ENCODE peak calls at places on chromosomes 4 and X, in four cellular contexts. S is esophagus muscularis mucosa, N is upper lobe of left lung, H is transverse colon. Z is an unnamed sample.

GRCh38 chr4:20474119-20474518 is 222.4 kb downstream of the SLIT2 start:
- DNase-seq in N (no peak), H (no peak), S (no peak), Z (no peak)

GRCh38 chr4:25449688-25450087 is 72.6 kb downstream of the ANAPC4 start:
- DNase-seq in S (no peak), H (no peak), N (no peak), Z (no peak)

GRCh38 chr4:128844931-128845330 is 35.4 kb downstream of the JADE1 start:
- DNase-seq in H (no peak), S (no peak), N (peak; percentile 21), Z (no peak)

GRCh38 chr4:153499005-153499404 is 32.8 kb downstream of the TMEM131L start:
- DNase-seq in S (no peak), H (no peak), N (no peak), Z (no peak)

GRCh38 chrX:134525086-134525792 is 65.3 kb downstream of the HPRT1 start:
- DNase-seq in N (no peak), H (no peak), S (no peak), Z (no peak)

GRCh38 chr4:14130551-14130950 is 503.0 kb upstream of the BOD1L1 start:
- DNase-seq in H (no peak), N (no peak), S (no peak), Z (no peak)

GRCh38 chr4:140296335-140296753 is 77.1 kb upstream of the SCOC start:
- DNase-seq in N (no peak), H (peak; percentile 40), S (peak; percentile 96), Z (no peak)

GRCh38 chr4:113759696-113760093 is 1.8 kb downstream of the CAMK2D start:
- DNase-seq in S (no peak), N (no peak), H (no peak), Z (no peak)

GRCh38 chrX:41512394-41512793 is 65.3 kb downstream of the NYX start:
- DNase-seq in H (no peak), N (no peak), S (no peak), Z (no peak)

GRCh38 chr4:64713256-64713840 is 304.1 kb upstream of the TECRL start:
- DNase-seq in S (no peak), H (no peak), N (no peak), Z (no peak)

GRCh38 chrX:107775000-107775733 is 420 bp downstream of the TSC22D3 start:
- DNase-seq in N (no peak), H (peak; percentile 15), S (no peak), Z (no peak)

GRCh38 chr4:168893205-168893604 is 116.8 kb downstream of the CBR4 start:
- DNase-seq in H (no peak), S (no peak), N (no peak), Z (no peak)

GRCh38 chr4:128424524-128425195 is 137.0 kb upstream of the PGRMC2 start:
- DNase-seq in N (no peak), H (no peak), S (no peak), Z (no peak)

GRCh38 chr4:157172011-157172410 is 48.5 kb upstream of the GRIA2 start:
- DNase-seq in N (no peak), S (no peak), H (no peak), Z (no peak)

GRCh38 chrX:103175944-103176753 is 38.8 kb upstream of the BEX4 start:
- DNase-seq in H (peak; percentile 59), N (peak; percentile 40), S (no peak), Z (no peak)

GRCh38 chrX:137278825-137279224 is 245.0 kb upstream of the GPR101 start:
- DNase-seq in S (no peak), N (no peak), H (no peak), Z (no peak)

GRCh38 chr4:159516556-159516955 is 413.7 kb downstream of the RAPGEF2 start:
- DNase-seq in H (no peak), S (no peak), N (no peak), Z (no peak)

GRCh38 chrX:39065051-39065871 is 264.0 kb downstream of the MID1IP1 start:
- DNase-seq in H (no peak), N (no peak), S (no peak), Z (no peak)

GRCh38 chr4:41070516-41071281 is 143.6 kb downstream of the APBB2 start:
- DNase-seq in S (no peak), H (no peak), N (no peak), Z (no peak)

GRCh38 chr4:168524897-168525296 is 28.0 kb downstream of the PALLD start:
- DNase-seq in N (no peak), H (no peak), S (no peak), Z (no peak)

GRCh38 chr4:190014771-190015537 is 12.1 kb downstream of the FRG2 start:
- DNase-seq in H (no peak), N (no peak), S (no peak), Z (no peak)

GRCh38 chr4:152894673-152895072 is 41.5 kb upstream of the FHDC1 start:
- DNase-seq in S (no peak), H (no peak), N (no peak), Z (no peak)

GRCh38 chrX:76454456-76454927 is 27.0 kb downstream of the MAGEE1 start:
- DNase-seq in N (no peak), S (no peak), H (no peak), Z (no peak)

GRCh38 chr4:144732584-144733130 is 86.7 kb downstream of the HHIP start:
- DNase-seq in S (no peak), N (no peak), H (no peak), Z (no peak)

GRCh38 chrX:19028560-19028959 is 44.6 kb upstream of the PHKA2 start:
- DNase-seq in N (no peak), H (no peak), S (no peak), Z (no peak)

GRCh38 chr4:17063870-17064269 is 165.4 kb upstream of the LDB2 start:
- DNase-seq in S (peak; percentile 17), H (no peak), N (no peak), Z (no peak)

GRCh38 chr4:155419266-155419665 is 42.5 kb upstream of the MAP9 start:
- DNase-seq in N (no peak), S (no peak), H (no peak), Z (no peak)

GRCh38 chr4:76224193-76224592 is 10.6 kb upstream of the SCARB2 start:
- DNase-seq in H (no peak), S (no peak), N (no peak), Z (no peak)

GRCh38 chr4:154564311-154564710 is 1.5 kb downstream of the FGB start:
- DNase-seq in S (no peak), N (no peak), H (no peak), Z (no peak)

GRCh38 chr4:742742-743311 is 37.2 kb downstream of the PCGF3 start:
- DNase-seq in N (peak; percentile 58), H (peak; percentile 72), S (no peak), Z (no peak)

GRCh38 chrX:41781500-41781899 is 57.5 kb downstream of the GPR82 start:
- DNase-seq in S (no peak), N (no peak), H (no peak), Z (no peak)

GRCh38 chr4:127667772-127668171 is 35.0 kb downstream of the INTU start:
- DNase-seq in H (no peak), S (no peak), N (no peak), Z (no peak)

GRCh38 chr4:41060352-41061318 is 153.7 kb downstream of the APBB2 start:
- DNase-seq in S (no peak), N (no peak), H (peak; percentile 24), Z (no peak)

GRCh38 chr4:67751260-67751659 is 2.9 kb downstream of the GNRHR start:
- DNase-seq in S (no peak), H (no peak), N (no peak), Z (no peak)

GRCh38 chr4:117893207-117893606 is 141.1 kb upstream of the NDST3 start:
- DNase-seq in H (no peak), N (no peak), S (no peak), Z (no peak)

GRCh38 chr4:159966741-159967140 is 863.9 kb downstream of the RAPGEF2 start:
- DNase-seq in H (no peak), N (no peak), S (no peak), Z (no peak)

GRCh38 chr4:73612032-73612431 is 8.2 kb downstream of the RASSF6 start:
- DNase-seq in H (no peak), S (no peak), N (no peak), Z (no peak)
- TF ChIP-seq POLR2AphosphoS5 in H (no peak), S (no peak), N (no peak), Z (peak; percentile 38)

DNA sequence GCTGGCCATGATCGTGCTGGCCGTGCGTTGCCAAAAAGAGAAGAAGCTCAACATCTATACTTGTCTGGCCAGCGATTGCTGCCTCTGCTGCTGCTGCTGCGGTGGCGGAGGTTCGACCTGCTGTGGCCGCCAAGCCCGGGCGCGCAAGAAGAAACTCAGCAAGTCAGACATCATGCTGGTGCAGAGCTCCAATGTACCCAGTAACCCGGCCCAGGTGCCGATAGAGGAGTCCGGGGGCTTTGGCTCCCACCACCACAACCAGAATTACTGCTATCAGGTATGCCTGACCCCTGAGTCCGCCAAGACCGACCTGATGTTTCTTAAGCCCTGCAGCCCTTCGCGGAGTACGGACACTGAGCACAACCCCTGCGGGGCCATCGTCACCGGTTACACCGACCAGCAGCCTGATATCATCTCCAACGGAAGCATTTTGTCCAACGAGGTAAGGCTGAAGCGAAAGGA is 3.3 kb downstream of the PCDH10 start:
- DNase-seq in S (no peak), H (no peak), N (no peak), Z (no peak)
- H3K4me3 ChIP-seq in S (peak overlapping the region; percentile 53), H (peak overlapping the region; percentile 37), N (peak overlapping the region; percentile 40), Z (peak overlapping the region; percentile 42)

DNA sequence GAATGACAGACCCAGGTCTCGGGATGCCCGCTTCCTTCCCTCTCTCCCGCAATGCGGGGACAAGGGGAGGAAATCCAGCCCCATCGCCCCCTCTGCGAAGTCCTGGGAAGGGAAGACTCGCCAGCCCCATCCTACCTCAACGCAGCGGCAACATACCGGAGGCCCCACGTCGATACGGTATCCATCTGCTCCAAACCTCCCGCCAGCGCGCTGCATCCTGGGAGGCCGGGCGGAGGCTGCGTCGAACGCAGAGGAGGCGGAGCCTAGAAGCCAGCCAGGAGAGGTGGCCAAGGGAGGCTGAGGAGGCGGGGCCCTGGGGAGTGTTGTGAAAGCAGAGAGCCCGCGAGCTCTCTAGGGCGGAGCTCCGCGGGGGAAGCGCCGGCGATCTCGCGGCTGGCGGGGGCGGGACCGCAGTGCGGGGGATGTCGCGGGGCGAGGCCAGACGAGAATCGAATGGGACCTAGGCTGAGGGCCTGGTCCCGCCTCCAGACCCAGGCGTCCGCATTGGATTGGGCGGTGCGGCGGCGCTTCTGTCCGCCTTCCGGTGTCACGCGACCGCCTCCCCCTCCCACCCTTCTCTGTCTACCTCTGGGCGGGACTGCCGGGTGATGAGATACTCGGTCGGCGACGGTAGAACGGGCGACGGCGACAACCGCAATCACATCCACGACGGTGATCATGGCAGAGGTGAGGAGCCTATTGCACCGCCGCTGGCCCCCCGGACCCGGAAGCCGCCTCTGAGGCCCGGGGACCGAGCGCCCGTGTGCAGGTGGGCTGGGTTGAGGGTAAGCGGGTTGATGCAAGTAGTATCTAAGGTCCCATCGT is at the start of the genes FANCB and MOSPD2:
- DNase-seq in N (peak; percentile 95), S (peak; percentile 94), H (peak; percentile 95), Z (peak; percentile 97)
- TF ChIP-seq POLR2A in N (peak; percentile 74), S (no peak), H (peak; percentile 61), Z (no peak)

GRCh38 chrX:150902434-150903109 is 4.1 kb upstream of the CD99L2 start:
- DNase-seq in N (no peak), S (no peak), H (no peak), Z (no peak)
- TF ChIP-seq POLR2AphosphoS5 in N (no peak), S (no peak), H (no peak), Z (no peak)